ENCODE peak calls at places on chromosomes 12 and 14, in seven cellular contexts. W, X, I, P, E, U and G are unnamed samples.

GRCh38 chr14:103543140-103543539 is 14.1 kb downstream of the TRMT61A start:
- DNase-seq in W (no peak), X (no peak), I (no peak), P (no peak), E (no peak), U (no peak), G (no peak)

GRCh38 chr12:18752280-18752920 is 14.5 kb downstream of the CAPZA3 start:
- DNase-seq in W (peak), X (no peak), I (no peak), P (peak), E (no peak), U (peak), G (no peak)

GRCh38 chr14:30620178-30620577 is 1.9 kb upstream of the SCFD1 start:
- DNase-seq in W (peak), X (no peak), I (no peak), P (peak), E (no peak), U (peak), G (no peak)

GRCh38 chr12:48969847-48970701 is 1.5 kb downstream of the WNT10B start:
- DNase-seq in W (no peak), X (no peak), I (no peak), P (no peak), E (peak), U (no peak), G (no peak)

GRCh38 chr14:89630096-89630829 is 213.2 kb upstream of the FOXN3 start:
- DNase-seq in W (no peak), X (no peak), I (no peak), P (no peak), E (no peak), U (peak), G (no peak)

GRCh38 chr12:119772431-119772830 is 104.5 kb downstream of the PRKAB1 start:
- DNase-seq in W (no peak), X (no peak), I (no peak), P (peak), E (no peak), U (peak), G (no peak)

GRCh38 chr12:57522887-57523705 is 472 bp downstream of the MBD6 start:
- DNase-seq in W (peak), X (peak), I (no peak), P (peak), E (peak), U (peak), G (no peak)

GRCh38 chr12:1744932-1745331 is 54.1 kb downstream of the ADIPOR2 start:
- DNase-seq in W (no peak), X (no peak), I (no peak), P (peak), E (no peak), U (peak), G (no peak)

GRCh38 chr12:67388331-67389163 is 119.4 kb downstream of the CAND1 start:
- DNase-seq in W (no peak), X (no peak), I (no peak), P (peak), E (no peak), U (no peak), G (no peak)

GRCh38 chr14:89841855-89842254 is 112.7 kb downstream of the EFCAB11 start:
- DNase-seq in W (no peak), X (no peak), I (no peak), P (no peak), E (no peak), U (no peak), G (no peak)

GRCh38 chr12:124626841-124627502 is 59.6 kb upstream of the NCOR2 start:
- DNase-seq in W (no peak), X (no peak), I (no peak), P (no peak), E (no peak), U (peak), G (no peak)

GRCh38 chr12:30796508-30796780 is 41.7 kb upstream of the CAPRIN2 start:
- DNase-seq in W (peak), X (no peak), I (no peak), P (peak), E (no peak), U (peak), G (no peak)

GRCh38 chr14:76456200-76456599 is 80.3 kb downstream of the ESRRB start:
- DNase-seq in W (peak), X (no peak), I (no peak), P (peak), E (no peak), U (peak), G (no peak)

GRCh38 chr12:20434993-20435392 is 66.7 kb downstream of the PDE3A start:
- DNase-seq in W (peak), X (no peak), I (no peak), P (no peak), E (no peak), U (peak), G (no peak)

GRCh38 chr12:14239350-14239934 is 126.0 kb upstream of the ATF7IP start:
- DNase-seq in W (peak), X (no peak), I (no peak), P (peak), E (peak), U (no peak), G (no peak)

GRCh38 chr14:90287791-90288190 is 31.4 kb downstream of the PSMC1 start:
- DNase-seq in W (no peak), X (no peak), I (no peak), P (no peak), E (no peak), U (no peak), G (no peak)

GRCh38 chr14:52079239-52079956 is 10.5 kb upstream of the NID2 start:
- DNase-seq in W (peak), X (no peak), I (no peak), P (peak), E (no peak), U (peak), G (no peak)

GRCh38 chr14:78567343-78567742 is 397.2 kb downstream of the NRXN3 start:
- DNase-seq in W (peak), X (no peak), I (no peak), P (no peak), E (no peak), U (no peak), G (no peak)